ENCODE peak calls at places on chromosomes 12 and 14, in ten cellular contexts. E, D, L, I, B, F, K, U, Y and M are unnamed samples.

GRCh38 chr12:110794623-110795280 is 52.0 kb upstream of the CCDC63 start:
- DNase-seq in E (no peak), D (no peak), L (no peak), I (peak), B (peak), F (peak), K (no peak), U (no peak), Y (no peak), M (no peak)

GRCh38 chr12:6393109-6393508 is 9.1 kb downstream of the LTBR start:
- DNase-seq in E (no peak), D (no peak), L (no peak), I (no peak), B (no peak), F (no peak), K (no peak), U (no peak), Y (no peak), M (no peak)

GRCh38 chr14:92922883-92923743 is at the start of gene CHGA:
- DNase-seq in E (peak), D (no peak), L (peak), I (peak), B (peak), F (peak), K (peak), U (peak), Y (peak), M (peak)

GRCh38 chr14:24052656-24053547 is 1.1 kb downstream of the CARMIL3 start:
- DNase-seq in E (no peak), D (peak), L (peak), I (no peak), B (peak), F (no peak), K (no peak), U (no peak), Y (no peak), M (no peak)

GRCh38 chr12:95213119-95213518 is 4.1 kb downstream of the FGD6 start:
- DNase-seq in E (no peak), D (no peak), L (no peak), I (no peak), B (no peak), F (no peak), K (no peak), U (no peak), Y (no peak), M (no peak)

GRCh38 chr14:105876829-105877228 is 350.4 kb downstream of the TMEM121 start:
- DNase-seq in E (no peak), D (no peak), L (no peak), I (peak), B (no peak), F (no peak), K (no peak), U (no peak), Y (no peak), M (peak)

GRCh38 chr14:92785601-92786426 is 8.3 kb upstream of the GOLGA5 start:
- DNase-seq in E (no peak), D (no peak), L (peak), I (peak), B (peak), F (no peak), K (no peak), U (peak), Y (no peak), M (no peak)

GRCh38 chr12:116142936-116143882 is 134.3 kb downstream of the MED13L start:
- DNase-seq in E (no peak), D (no peak), L (no peak), I (no peak), B (peak), F (no peak), K (no peak), U (peak), Y (no peak), M (no peak)

GRCh38 chr12:131130311-131130911 is 176.7 kb downstream of the ADGRD1 start:
- DNase-seq in E (no peak), D (no peak), L (no peak), I (no peak), B (no peak), F (peak), K (no peak), U (no peak), Y (no peak), M (no peak)

GRCh38 chr14:78974691-78975090 is 804.5 kb downstream of the NRXN3 start:
- DNase-seq in E (no peak), D (no peak), L (no peak), I (no peak), B (peak), F (no peak), K (no peak), U (peak), Y (peak), M (no peak)

GRCh38 chr12:120142231-120142877 is 25.8 kb upstream of the RAB35 start:
- DNase-seq in E (no peak), D (no peak), L (no peak), I (no peak), B (no peak), F (no peak), K (no peak), U (peak), Y (no peak), M (no peak)